ENCODE peak calls at places on chromosomes 3 and 15, in seven cellular contexts. R is lower lobe of right lung; L is mesendoderm; Y is testis; X is effector memory CD4-positive, alpha-beta T cell; Z is spleen; S is tibial nerve. K is an unnamed sample.

GRCh38 chr15:90838066-90838465 is 30.3 kb upstream of the FURIN start:
- DNase-seq in L (no peak), Z (peak; percentile 87), Y (no peak), X (peak; percentile 83), S (no peak), R (no peak), K (peak; percentile 30)

GRCh38 chr3:112814256-112814655 is 32.4 kb downstream of the CD200R1L start:
- DNase-seq in S (no peak), R (no peak), Y (no peak), L (peak; percentile 53), X (no peak), Z (no peak), K (no peak)

GRCh38 chr3:188801393-188801792 is 370.4 kb upstream of the TPRG1 start:
- DNase-seq in R (no peak), L (no peak), S (no peak), X (no peak), Z (no peak), Y (no peak), K (no peak)

GRCh38 chr15:94363382-94363781 is 132.0 kb downstream of the MCTP2 start:
- DNase-seq in Y (no peak), R (no peak), X (no peak), L (no peak), S (no peak), Z (no peak), K (no peak)

GRCh38 chr15:84702961-84703482 is 12.9 kb downstream of the SEC11A start:
- DNase-seq in Z (no peak), L (no peak), S (no peak), Y (peak; percentile 73), X (no peak), R (no peak), K (no peak)

GRCh38 chr3:42830437-42831320 is 21.4 kb downstream of the ACKR2 start:
- DNase-seq in L (peak; percentile 92), S (no peak), Y (no peak), X (no peak), R (no peak), Z (no peak), K (no peak)

GRCh38 chr3:33441322-33441976 is 1.2 kb upstream of the UBP1 start:
- DNase-seq in Z (no peak), Y (peak; percentile 18), X (no peak), R (no peak), S (peak; percentile 27), L (no peak), K (peak; percentile 81)

GRCh38 chr3:8421267-8421666 is 80.4 kb upstream of the LMCD1 start:
- DNase-seq in R (no peak), Y (no peak), L (peak; percentile 57), S (no peak), X (no peak), Z (no peak), K (no peak)

GRCh38 chr3:64224826-64225606 is at the start of gene PRICKLE2:
- DNase-seq in Z (peak; percentile 76), R (peak; percentile 46), X (no peak), L (peak; percentile 86), Y (peak; percentile 85), S (peak; percentile 71), K (peak; percentile 53)

GRCh38 chr3:156620260-156620659 is 54.1 kb upstream of the TIPARP start:
- DNase-seq in L (no peak), R (no peak), X (no peak), Z (no peak), Y (no peak), S (no peak), K (peak; percentile 37)

GRCh38 chr3:136860541-136860940 is 1.5 kb upstream of the NCK1 start:
- DNase-seq in L (peak; percentile 49), Y (no peak), R (no peak), S (no peak), Z (no peak), X (no peak), K (no peak)

GRCh38 chr3:48409291-48410201 is 20.3 kb downstream of the PLXNB1 start:
- DNase-seq in L (no peak), R (peak; percentile 35), X (no peak), Z (peak; percentile 66), S (peak; percentile 11), Y (peak; percentile 10), K (peak; percentile 1)

GRCh38 chr3:119015942-119016341 is 18.7 kb downstream of the IGSF11 start:
- DNase-seq in L (no peak), Z (no peak), Y (no peak), R (no peak), S (no peak), X (no peak), K (no peak)

GRCh38 chr3:188974856-188975611 is 196.7 kb upstream of the TPRG1 start:
- DNase-seq in S (no peak), L (no peak), R (no peak), Y (no peak), X (no peak), Z (no peak), K (no peak)

GRCh38 chr3:58173670-58174472 is 36.9 kb downstream of the DNASE1L3 start:
- DNase-seq in X (no peak), S (no peak), Y (peak; percentile 81), L (peak; percentile 71), Z (peak; percentile 83), R (no peak), K (peak; percentile 66)

GRCh38 chr15:31148622-31149505 is 47.3 kb upstream of the TRPM1 start:
- DNase-seq in Z (peak; percentile 49), R (no peak), X (no peak), L (no peak), S (no peak), Y (peak; percentile 7), K (no peak)

GRCh38 chr3:88032245-88032644 is 26.6 kb downstream of the CGGBP1 start:
- DNase-seq in L (no peak), Y (no peak), Z (no peak), S (no peak), X (no peak), R (no peak), K (no peak)

GRCh38 chr3:88033806-88034205 is 25.0 kb downstream of the CGGBP1 start:
- DNase-seq in R (no peak), Y (no peak), S (no peak), Z (no peak), X (no peak), L (no peak), K (no peak)

GRCh38 chr3:88033088-88033487 is 25.7 kb downstream of the CGGBP1 start:
- DNase-seq in Y (no peak), X (no peak), L (no peak), Z (no peak), R (no peak), S (no peak), K (no peak)

GRCh38 chr3:88030200-88030599 is 28.6 kb downstream of the CGGBP1 start:
- DNase-seq in Z (no peak), L (no peak), Y (no peak), X (no peak), R (no peak), S (no peak), K (no peak)

GRCh38 chr3:88031543-88032148 is 27.2 kb downstream of the CGGBP1 start:
- DNase-seq in S (no peak), Z (no peak), L (no peak), X (no peak), Y (no peak), R (no peak), K (peak; percentile 8)
- H3K4me3 ChIP-seq in S (peak overlapping the region; percentile 24), Z (peak overlapping the region; percentile 20), L (no peak overlapping the region), X (peak overlapping the region; percentile 55), Y (peak overlapping the region; percentile 43), R (peak overlapping the region; percentile 49), K (no peak overlapping the region)

GRCh38 chr3:127423856-127424765 is 136.3 kb upstream of the PRR20G start:
- DNase-seq in X (no peak), Z (peak; percentile 54), Y (no peak), S (no peak), R (no peak), L (no peak), K (no peak)
- H3K4me3 ChIP-seq in X (no peak overlapping the region), Z (no peak overlapping the region), Y (no peak overlapping the region), S (no peak overlapping the region), R (no peak overlapping the region), L (no peak overlapping the region), K (no peak overlapping the region)

DNA sequence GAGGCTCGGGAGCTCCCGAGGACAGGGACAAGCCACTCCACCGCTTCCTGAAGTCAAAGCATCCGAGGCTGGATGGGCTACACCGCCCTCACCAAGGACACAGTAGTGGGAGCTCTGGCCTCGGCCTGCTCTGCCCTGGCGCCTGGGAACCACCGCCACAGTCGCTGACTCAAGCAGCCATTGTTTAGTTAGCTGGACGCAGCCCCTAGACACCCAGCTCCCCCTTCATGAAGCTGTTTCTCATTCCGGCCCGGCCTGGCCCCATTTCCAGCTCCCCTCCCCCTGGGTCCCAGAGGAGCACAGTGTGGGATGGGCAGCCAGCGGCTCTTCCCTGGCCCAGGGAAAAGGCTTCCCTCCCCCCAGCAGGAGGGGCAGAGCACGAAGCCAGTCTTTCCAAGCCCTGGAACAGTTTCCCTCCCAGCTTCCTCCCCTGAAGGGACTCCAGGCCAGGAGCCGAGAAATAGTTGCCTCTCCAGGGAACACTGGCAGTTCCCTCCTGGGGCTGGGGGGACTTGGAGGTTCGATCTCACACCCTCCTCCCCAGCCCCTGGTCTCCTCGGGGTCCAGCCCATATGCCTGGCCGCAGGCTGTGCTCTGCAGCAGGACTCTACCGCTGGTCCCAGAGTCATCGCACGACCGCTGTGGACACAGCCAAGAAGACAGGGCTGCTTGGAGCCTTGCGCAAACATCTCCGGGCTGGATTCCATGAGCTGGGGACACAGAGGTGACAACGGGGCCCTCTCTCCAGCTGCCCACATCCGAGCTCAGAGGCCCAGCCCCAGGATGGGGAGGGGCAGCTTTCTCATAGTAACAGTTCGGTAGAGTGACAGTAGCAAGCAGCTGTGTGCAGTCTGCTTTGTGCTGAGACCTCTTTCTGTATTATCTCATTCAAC is 10.0 kb downstream of the PLXND1 start:
- DNase-seq in S (peak; percentile 87), Y (peak; percentile 81), Z (peak; percentile 88), R (peak; percentile 79), X (no peak), L (peak; percentile 79), K (peak; percentile 71)
- H3K4me3 ChIP-seq in S (peak overlapping the region; percentile 22), Y (no peak overlapping the region), Z (no peak overlapping the region), R (peak overlapping the region; percentile 34), X (no peak overlapping the region), L (no peak overlapping the region), K (no peak overlapping the region)

GRCh38 chr15:66922608-66923007 is 142.8 kb upstream of the SMAD3 start:
- DNase-seq in Z (no peak), X (no peak), R (no peak), S (no peak), L (no peak), Y (no peak), K (no peak)

GRCh38 chr15:66923438-66923881 is 141.9 kb upstream of the SMAD3 start:
- DNase-seq in R (no peak), L (peak; percentile 90), Z (no peak), Y (peak; percentile 36), S (no peak), X (no peak), K (no peak)

GRCh38 chr15:66927326-66928077 is 137.9 kb upstream of the SMAD3 start:
- DNase-seq in X (no peak), Z (no peak), L (peak; percentile 55), R (no peak), Y (no peak), S (no peak), K (no peak)

GRCh38 chr15:66925721-66926120 is 139.7 kb upstream of the SMAD3 start:
- DNase-seq in X (no peak), Y (no peak), R (no peak), L (no peak), S (no peak), Z (no peak), K (no peak)

GRCh38 chr15:66924889-66925288 is 140.5 kb upstream of the SMAD3 start:
- DNase-seq in R (no peak), Z (no peak), Y (no peak), X (no peak), L (no peak), S (no peak), K (no peak)
- H3K4me3 ChIP-seq in R (no peak overlapping the region), Z (no peak overlapping the region), Y (no peak overlapping the region), X (no peak overlapping the region), L (no peak overlapping the region), S (no peak overlapping the region), K (no peak overlapping the region)

K was measured in mucosa of descending colon.